ENCODE peak calls at places on chromosome 21, in nine cellular contexts. X is AG20443, M is hypothalamus, E is ACHN, J is NCI-H1048, I is D341Med, V is T-helper 2 cell, D is neuronal stem cell, U is nucleus accumbens. A is an unnamed sample.

GRCh38 chr21:41901099-41901498 is 22.0 kb upstream of the PRDM15 start:
- DNase-seq in E (no peak), U (no peak), M (no peak), I (no peak), J (no peak), V (no peak), D (no peak), X (no peak), A (peak; percentile 77)

GRCh38 chr21:36691539-36692124 is 7.3 kb upstream of the SIM2 start:
- DNase-seq in V (no peak), E (no peak), U (no peak), D (no peak), M (no peak), X (no peak), I (no peak), J (peak; percentile 2), A (no peak)

GRCh38 chr21:43866659-43867331 is 1.8 kb downstream of the AGPAT3 start:
- DNase-seq in M (no peak), X (no peak), I (peak; percentile 32), V (peak; percentile 33), U (no peak), D (no peak), J (no peak), E (no peak), A (no peak)

GRCh38 chr21:17925000-17925610 is 105.9 kb upstream of the C21orf91 start:
- DNase-seq in E (peak; percentile 54), X (peak; percentile 72), U (no peak), D (peak; percentile 53), I (peak; percentile 70), V (no peak), M (no peak), J (no peak), A (no peak)

GRCh38 chr21:41816583-41817165 is 49.8 kb upstream of the RIPK4 start:
- DNase-seq in V (peak; percentile 26), X (peak; percentile 90), I (peak; percentile 88), M (peak; percentile 16), J (no peak), D (peak; percentile 39), E (peak; percentile 55), U (peak; percentile 43), A (no peak)

GRCh38 chr21:42262826-42263225 is 43.9 kb downstream of the ABCG1 start:
- DNase-seq in E (no peak), X (no peak), U (peak; percentile 43), I (no peak), J (no peak), M (no peak), V (no peak), D (no peak), A (peak; percentile 90)

GRCh38 chr21:45308211-45309068 is 20.7 kb upstream of the POFUT2 start:
- DNase-seq in J (no peak), I (no peak), E (no peak), X (no peak), M (no peak), U (no peak), V (peak; percentile 0), D (no peak), A (no peak)

GRCh38 chr21:37350472-37350871 is 16.1 kb upstream of the DYRK1A start:
- DNase-seq in E (no peak), I (no peak), U (no peak), X (no peak), V (no peak), J (no peak), M (no peak), D (no peak), A (no peak)

GRCh38 chr21:44971672-44971995 is 31.8 kb downstream of the SLX9 start:
- DNase-seq in I (no peak), D (no peak), U (no peak), M (no peak), X (no peak), E (no peak), V (no peak), J (no peak), A (no peak)

GRCh38 chr21:28069446-28069845 is 923.2 kb downstream of the LTN1 start:
- DNase-seq in M (no peak), E (no peak), X (peak; percentile 41), D (no peak), I (no peak), J (peak; percentile 56), U (no peak), V (no peak), A (no peak)

GRCh38 chr21:43626390-43626789 is 32.9 kb downstream of the HSF2BP start:
- DNase-seq in X (no peak), I (no peak), E (no peak), M (no peak), U (no peak), J (no peak), D (no peak), V (no peak), A (no peak)

GRCh38 chr21:45995686-45996179 is 14.2 kb downstream of the COL6A1 start:
- DNase-seq in D (no peak), U (no peak), I (no peak), E (no peak), J (no peak), V (no peak), X (no peak), M (no peak), A (no peak)

GRCh38 chr21:34909492-34910292 is 139.4 kb downstream of the RUNX1 start:
- DNase-seq in M (no peak), E (no peak), U (no peak), J (no peak), D (no peak), V (no peak), X (no peak), I (no peak), A (no peak)

GRCh38 chr21:18522181-18522771 is 118.7 kb upstream of the TMPRSS15 start:
- DNase-seq in X (no peak), J (no peak), M (no peak), I (no peak), D (no peak), E (no peak), U (no peak), V (no peak), A (no peak)

GRCh38 chr21:17829472-17829871 is 10.3 kb upstream of the C21orf91 start:
- DNase-seq in M (no peak), J (no peak), U (peak; percentile 10), D (no peak), V (no peak), X (peak; percentile 56), I (no peak), E (no peak), A (no peak)

GRCh38 chr21:42133131-42133530 is 62.0 kb downstream of the UMODL1 start:
- DNase-seq in X (no peak), V (no peak), J (no peak), U (no peak), M (no peak), I (no peak), E (no peak), D (no peak), A (no peak)

GRCh38 chr21:46661211-46661625 is 25.7 kb downstream of the PRMT2 start:
- DNase-seq in X (peak; percentile 97), M (peak; percentile 27), J (no peak), D (peak; percentile 74), U (peak; percentile 78), I (peak; percentile 97), V (no peak), E (no peak), A (no peak)

GRCh38 chr21:41768371-41769042 is 1.7 kb upstream of the RIPK4 start:
- DNase-seq in E (peak; percentile 67), X (peak; percentile 62), U (no peak), I (no peak), J (no peak), M (no peak), V (no peak), D (no peak), A (no peak)

GRCh38 chr21:36990508-36991205 is 15.8 kb upstream of the RIPPLY3 start:
- DNase-seq in J (no peak), X (no peak), D (no peak), M (no peak), U (no peak), I (no peak), V (no peak), E (no peak), A (no peak)

GRCh38 chr21:28771790-28772501 is 220.7 kb downstream of the LTN1 start:
- DNase-seq in E (peak; percentile 52), U (no peak), J (no peak), V (no peak), D (no peak), I (no peak), M (no peak), X (peak; percentile 47), A (no peak)

GRCh38 chr21:22164912-22165311 is 1166.7 kb downstream of the NCAM2 start:
- DNase-seq in V (no peak), I (no peak), U (no peak), D (no peak), J (no peak), M (no peak), E (no peak), X (no peak), A (no peak)

GRCh38 chr21:38989745-38990423 is 184.2 kb downstream of the ETS2 start:
- DNase-seq in D (peak; percentile 18), J (no peak), M (no peak), E (no peak), U (no peak), X (peak; percentile 60), I (no peak), V (no peak), A (no peak)

GRCh38 chr21:32322103-32322502 is 23.4 kb downstream of the MRAP start:
- DNase-seq in X (no peak), D (no peak), I (no peak), J (no peak), U (no peak), V (no peak), M (no peak), E (peak; percentile 69), A (no peak)

GRCh38 chr21:32173106-32173755 is 105.6 kb downstream of the MIS18A start:
- DNase-seq in J (no peak), M (no peak), E (no peak), X (no peak), U (no peak), I (no peak), D (no peak), V (no peak), A (no peak)

GRCh38 chr21:38505654-38506523 is 7.6 kb upstream of the ERG start:
- DNase-seq in X (peak; percentile 71), V (no peak), I (peak; percentile 51), J (no peak), U (peak; percentile 27), D (peak; percentile 58), M (no peak), E (peak; percentile 40), A (no peak)

GRCh38 chr21:23695449-23695848 is 1911.8 kb downstream of the MRPL39 start:
- DNase-seq in E (no peak), U (no peak), M (no peak), I (no peak), V (no peak), D (no peak), X (no peak), J (no peak), A (no peak)

GRCh38 chr21:43882952-43883492 is 18.0 kb downstream of the AGPAT3 start:
- DNase-seq in M (no peak), J (no peak), X (no peak), U (no peak), V (no peak), D (no peak), E (no peak), I (no peak), A (no peak)

GRCh38 chr21:36684957-36685714 is 13.8 kb upstream of the SIM2 start:
- DNase-seq in I (no peak), J (no peak), X (no peak), M (no peak), U (no peak), V (no peak), D (no peak), E (no peak), A (no peak)

A was measured in CD14-positive monocyte.